ENCODE peak calls at places on chromosomes 12 and 14, in six cellular contexts. M, C, K, N, A and J are unnamed samples.

GRCh38 chr12:49626169-49626835 is 2.9 kb downstream of the PRPF40B start:
- DNase-seq in M (no peak), C (no peak), K (peak; percentile 22), N (no peak), A (peak; percentile 54), J (no peak)

GRCh38 chr12:110185626-110186025 is 61.5 kb downstream of the IFT81 start:
- DNase-seq in M (no peak), C (no peak), K (no peak), N (no peak), A (no peak), J (no peak)

GRCh38 chr12:18430425-18431048 is 169.2 kb downstream of the PIK3C2G start:
- DNase-seq in M (peak; percentile 24), C (peak; percentile 17), K (peak; percentile 20), N (peak; percentile 60), A (peak; percentile 71), J (peak; percentile 30)

GRCh38 chr12:131642771-131643170 is 68.1 kb upstream of the SFSWAP start:
- DNase-seq in M (no peak), C (no peak), K (no peak), N (no peak), A (no peak), J (no peak)

GRCh38 chr12:94714378-94714777 is 64.0 kb upstream of the TMCC3 start:
- DNase-seq in M (no peak), C (no peak), K (no peak), N (no peak), A (peak; percentile 34), J (no peak)

GRCh38 chr14:104803916-104804371 is 3.0 kb downstream of the ZBTB42 start:
- DNase-seq in M (no peak), C (no peak), K (no peak), N (no peak), A (peak; percentile 28), J (peak; percentile 51)

GRCh38 chr12:107415066-107415465 is 270.5 kb upstream of the PWP1 start:
- DNase-seq in M (no peak), C (no peak), K (peak; percentile 63), N (no peak), A (peak; percentile 77), J (no peak)

GRCh38 chr14:102666635-102667034 is 74.2 kb downstream of the RCOR1 start:
- DNase-seq in M (no peak), C (no peak), K (no peak), N (no peak), A (no peak), J (no peak)

GRCh38 chr12:116855744-116856470 is 25.3 kb downstream of the HRK start:
- DNase-seq in M (no peak), C (no peak), K (no peak), N (no peak), A (no peak), J (no peak)

GRCh38 chr14:93950948-93951668 is 24.0 kb downstream of the FAM181A start:
- DNase-seq in M (no peak), C (no peak), K (no peak), N (no peak), A (peak; percentile 30), J (no peak)

GRCh38 chr14:58149196-58149595 is 2.8 kb downstream of the ARMH4 start:
- DNase-seq in M (no peak), C (no peak), K (no peak), N (no peak), A (no peak), J (no peak)

GRCh38 chr14:71610797-71611196 is 321.4 kb upstream of the RGS6 start:
- DNase-seq in M (no peak), C (no peak), K (no peak), N (no peak), A (no peak), J (no peak)

GRCh38 chr12:75480469-75480949 is at the start of gene GLIPR1:
- DNase-seq in M (peak; percentile 45), C (peak; percentile 13), K (peak; percentile 44), N (no peak), A (peak; percentile 99), J (peak; percentile 2)

GRCh38 chr12:117333331-117334000 is 28.0 kb downstream of the NOS1 start:
- DNase-seq in M (no peak), C (no peak), K (no peak), N (no peak), A (no peak), J (peak; percentile 52)

GRCh38 chr12:80170915-80171314 is 71.6 kb downstream of the OTOGL start:
- DNase-seq in M (no peak), C (no peak), K (no peak), N (no peak), A (peak; percentile 28), J (no peak)

GRCh38 chr14:104731249-104731924 is 7.4 kb downstream of the ADSS1 start:
- DNase-seq in M (peak; percentile 73), C (peak; percentile 44), K (peak; percentile 48), N (peak; percentile 54), A (no peak), J (peak; percentile 75)

GRCh38 chr14:91387135-91387849 is 30.3 kb downstream of the CCDC88C start:
- DNase-seq in M (no peak), C (no peak), K (no peak), N (no peak), A (peak; percentile 40), J (no peak)

GRCh38 chr12:93954160-93955112 is 193.9 kb upstream of the PLXNC1 start:
- DNase-seq in M (no peak), C (no peak), K (no peak), N (no peak), A (peak; percentile 19), J (no peak)

GRCh38 chr12:67155863-67156262 is 113.3 kb upstream of the CAND1 start:
- DNase-seq in M (no peak), C (no peak), K (no peak), N (no peak), A (peak; percentile 37), J (no peak)

GRCh38 chr12:19461986-19462385 is 22.7 kb downstream of the AEBP2 start:
- DNase-seq in M (no peak), C (no peak), K (no peak), N (no peak), A (no peak), J (peak; percentile 22)
- TF ChIP-seq USF2 in M (no peak), C (no peak), K (no peak), N (no peak), A (no peak), J (no peak)

GRCh38 chr12:122018457-122018856 is 3.2 kb upstream of the BCL7A start:
- DNase-seq in M (no peak), C (no peak), K (no peak), N (no peak), A (no peak), J (no peak)
- TF ChIP-seq USF2 in M (no peak), C (no peak), K (no peak), N (no peak), A (no peak), J (no peak)

DNA sequence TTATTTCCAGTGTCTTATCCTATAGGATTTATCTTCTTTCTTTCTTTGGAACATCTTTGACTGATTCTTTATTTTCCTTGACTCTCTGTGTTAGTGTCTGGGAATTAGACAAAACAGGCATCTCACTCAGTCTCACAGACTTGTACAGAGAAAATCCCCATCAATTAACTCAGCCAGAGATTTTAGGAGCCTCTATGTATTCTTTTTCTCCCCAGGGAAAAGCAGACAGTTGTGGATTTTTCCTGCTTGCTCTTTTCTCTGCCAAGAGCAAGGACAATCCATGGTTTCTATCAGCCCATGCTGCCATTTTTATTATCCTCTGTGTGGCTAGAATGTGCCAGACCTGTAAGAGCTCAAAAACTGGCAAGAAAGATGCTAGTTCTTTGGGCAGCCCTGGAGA is 595.1 kb downstream of the SNAPC1 start:
- DNase-seq in M (no peak), C (no peak), K (no peak), N (no peak), A (no peak), J (no peak)
- TF ChIP-seq USF2 in M (no peak), C (no peak), K (no peak), N (no peak), A (no peak), J (no peak)

DNA sequence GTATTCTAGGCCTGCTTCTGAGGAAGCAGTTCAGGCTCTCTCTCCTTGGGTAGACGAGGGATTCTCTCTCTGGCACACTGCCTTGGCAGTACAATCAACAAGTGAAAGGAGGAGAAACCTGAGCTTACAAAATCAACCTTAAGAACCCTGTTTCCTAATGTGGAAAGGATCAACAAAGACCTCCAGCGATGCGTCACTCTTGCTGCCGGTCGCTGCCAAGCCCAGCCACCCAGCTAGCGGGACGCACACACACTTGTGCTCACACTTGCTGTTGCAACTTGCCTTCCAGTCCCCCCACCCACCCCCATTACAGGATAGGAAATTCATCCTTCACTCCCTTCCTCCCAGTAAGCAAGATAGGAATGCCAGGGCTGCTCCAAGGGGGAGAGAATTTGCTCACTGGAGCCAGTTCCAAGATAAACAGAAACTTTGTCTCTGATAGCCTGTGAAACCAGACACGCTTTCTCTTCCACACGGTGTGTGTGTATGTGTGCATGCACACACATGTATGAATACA is 144.3 kb downstream of the BCL11B start:
- DNase-seq in M (no peak), C (no peak), K (no peak), N (no peak), A (no peak), J (no peak)
- TF ChIP-seq USF2 in M (no peak), C (no peak), K (no peak), N (no peak), A (no peak), J (no peak)